ENCODE peak calls at places on chromosomes 5 and 9, in seven cellular contexts. D, S, Y, Q, K, X and A are unnamed samples.

GRCh38 chr5:54986269-54986654 is 869 bp upstream of the ESM1 start:
- DNase-seq in D (no peak), S (no peak), Y (no peak), Q (no peak), K (no peak), X (no peak), A (no peak)

GRCh38 chr9:108636023-108636422 is 219.8 kb downstream of the ACTL7B start:
- DNase-seq in D (no peak), S (no peak), Y (no peak), Q (no peak), K (no peak), X (no peak), A (no peak)

GRCh38 chr9:15401266-15401665 is 21.4 kb upstream of the SNAPC3 start:
- DNase-seq in D (no peak), S (no peak), Y (no peak), Q (no peak), K (no peak), X (no peak), A (no peak)

GRCh38 chr9:69149321-69149807 is 24.7 kb upstream of the TJP2 start:
- DNase-seq in D (no peak), S (no peak), Y (no peak), Q (no peak), K (peak), X (no peak), A (no peak)

GRCh38 chr9:85290019-85290418 is 451.7 kb downstream of the AGTPBP1 start:
- DNase-seq in D (no peak), S (no peak), Y (no peak), Q (no peak), K (no peak), X (peak), A (no peak)

GRCh38 chr5:12399868-12400267 is 495.6 kb upstream of the CTNND2 start:
- DNase-seq in D (no peak), S (no peak), Y (no peak), Q (no peak), K (no peak), X (no peak), A (no peak)

GRCh38 chr5:180401236-180401907 is 48.2 kb upstream of the GFPT2 start:
- DNase-seq in D (no peak), S (no peak), Y (no peak), Q (no peak), K (no peak), X (no peak), A (no peak)

GRCh38 chr5:86030753-86031152 is 587.0 kb upstream of the COX7C start:
- DNase-seq in D (no peak), S (no peak), Y (no peak), Q (no peak), K (no peak), X (no peak), A (no peak)

GRCh38 chr5:139392678-139393496 is 2.0 kb downstream of the PROB1 start:
- DNase-seq in D (peak), S (peak), Y (no peak), Q (peak), K (peak), X (peak), A (peak)

GRCh38 chr9:27355166-27355565 is 58.2 kb upstream of the EQTN start:
- DNase-seq in D (no peak), S (no peak), Y (no peak), Q (no peak), K (no peak), X (no peak), A (no peak)

GRCh38 chr9:77856615-77857014 is 175.0 kb downstream of the GNAQ start:
- DNase-seq in D (no peak), S (no peak), Y (no peak), Q (no peak), K (no peak), X (no peak), A (no peak)

GRCh38 chr5:124746252-124746915 is at the start of gene ZNF608:
- DNase-seq in D (no peak), S (no peak), Y (peak), Q (no peak), K (peak), X (no peak), A (no peak)

GRCh38 chr5:117204926-117205869 is 630.6 kb upstream of the SEMA6A start:
- DNase-seq in D (no peak), S (no peak), Y (no peak), Q (no peak), K (no peak), X (no peak), A (no peak)

GRCh38 chr5:177040814-177041410 is 18.4 kb downstream of the ZNF346 start:
- DNase-seq in D (no peak), S (no peak), Y (no peak), Q (no peak), K (no peak), X (no peak), A (no peak)

GRCh38 chr5:55544341-55544740 is 9.6 kb upstream of the PLPP1 start:
- DNase-seq in D (no peak), S (no peak), Y (no peak), Q (no peak), K (no peak), X (no peak), A (no peak)

GRCh38 chr5:14676320-14676719 is 11.8 kb downstream of the OTULIN start:
- DNase-seq in D (no peak), S (no peak), Y (no peak), Q (no peak), K (no peak), X (no peak), A (no peak)

GRCh38 chr5:141343242-141343952 is at the start of gene PCDHGA3:
- DNase-seq in D (no peak), S (no peak), Y (no peak), Q (no peak), K (no peak), X (no peak), A (no peak)